ENCODE peak calls at places on chromosomes 5 and 9, in four cellular contexts. A is HEK293T, G is HepG2, O is K562. Z is an unnamed sample.

GRCh38 chr5:150904479-150905311 is at the start of gene ZNF300:
- DNase-seq in A (peak), G (peak), O (peak), Z (peak)

GRCh38 chr5:10264569-10264968 is 14.5 kb downstream of the CCT5 start:
- DNase-seq in A (no peak), G (no peak), O (no peak), Z (no peak)

GRCh38 chr5:119470851-119471451 is 18.7 kb downstream of the HSD17B4 start:
- DNase-seq in A (no peak), G (peak), O (peak), Z (no peak)

GRCh38 chr5:180111273-180111695 is 39.7 kb upstream of the RNF130 start:
- DNase-seq in A (no peak), G (no peak), O (no peak), Z (no peak)

GRCh38 chr9:129889936-129890717 is 54.9 kb downstream of the USP20 start:
- DNase-seq in A (no peak), G (no peak), O (no peak), Z (peak)

GRCh38 chr9:72551306-72551705 is 29.9 kb downstream of the TMC1 start:
- DNase-seq in A (no peak), G (no peak), O (no peak), Z (no peak)

GRCh38 chr5:112594060-112594850 is 143.4 kb upstream of the APC start:
- DNase-seq in A (no peak), G (no peak), O (no peak), Z (no peak)

GRCh38 chr9:85244856-85245255 is 496.9 kb downstream of the AGTPBP1 start:
- DNase-seq in A (no peak), G (no peak), O (no peak), Z (no peak)

GRCh38 chr5:26700759-26701384 is 337.5 kb downstream of the CDH9 start:
- DNase-seq in A (peak), G (peak), O (peak), Z (peak)

GRCh38 chr9:7858166-7858565 is 58.6 kb upstream of the DMAC1 start:
- DNase-seq in A (no peak), G (no peak), O (no peak), Z (no peak)

GRCh38 chr5:103973669-103974068 is 411.1 kb upstream of the NUDT12 start:
- DNase-seq in A (peak), G (no peak), O (peak), Z (peak)

GRCh38 chr5:135456238-135457099 is 4.3 kb upstream of the TIFAB start:
- DNase-seq in A (no peak), G (peak), O (peak), Z (peak)

GRCh38 chr5:78787763-78788162 is 139.2 kb upstream of the LHFPL2 start:
- DNase-seq in A (no peak), G (no peak), O (no peak), Z (no peak)

GRCh38 chr5:86684222-86684621 is 66.5 kb downstream of the COX7C start:
- DNase-seq in A (no peak), G (no peak), O (no peak), Z (no peak)

GRCh38 chr9:642014-642413 is 199.5 kb upstream of the DMRT1 start:
- DNase-seq in A (no peak), G (no peak), O (no peak), Z (no peak)

GRCh38 chr9:96651626-96652025 is 3.5 kb downstream of the PRXL2C start:
- DNase-seq in A (no peak), G (no peak), O (no peak), Z (no peak)

GRCh38 chr9:70257991-70258691 is 637 bp upstream of the SMC5 start:
- DNase-seq in A (peak), G (peak), O (peak), Z (peak)

GRCh38 chr5:134226441-134227192 is 744 bp upstream of the PPP2CA start:
- DNase-seq in A (no peak), G (peak), O (peak), Z (no peak)

GRCh38 chr9:14906000-14906399 is 4.2 kb downstream of the FREM1 start:
- DNase-seq in A (no peak), G (no peak), O (no peak), Z (no peak)

GRCh38 chr9:92196909-92197308 is 81.7 kb upstream of the SPTLC1 start:
- DNase-seq in A (no peak), G (peak), O (no peak), Z (no peak)

GRCh38 chr9:37617837-37618236 is 25.4 kb upstream of the TOMM5 start:
- DNase-seq in A (no peak), G (no peak), O (no peak), Z (no peak)

GRCh38 chr5:88702328-88702727 is 180.7 kb downstream of the MEF2C start:
- DNase-seq in A (no peak), G (no peak), O (no peak), Z (no peak)

GRCh38 chr9:92964607-92964975 is 17.3 kb downstream of the FGD3 start:
- DNase-seq in A (no peak), G (no peak), O (no peak), Z (no peak)

GRCh38 chr9:33437235-33437634 is 10.2 kb downstream of the AQP3 start:
- DNase-seq in A (no peak), G (no peak), O (no peak), Z (no peak)

GRCh38 chr5:6464441-6464840 is 15.8 kb downstream of the UBE2QL1 start:
- DNase-seq in A (no peak), G (no peak), O (no peak), Z (no peak)

GRCh38 chr9:22211588-22212360 is 202.7 kb upstream of the CDKN2B start:
- DNase-seq in A (no peak), G (peak), O (no peak), Z (no peak)

GRCh38 chr9:79477955-79478751 is 93.6 kb upstream of the TLE4 start:
- DNase-seq in A (peak), G (peak), O (no peak), Z (peak)

GRCh38 chr9:91421022-91421765 is 2.4 kb downstream of the NFIL3 start:
- DNase-seq in A (peak), G (peak), O (no peak), Z (peak)

GRCh38 chr9:96781552-96781951 is 3.7 kb upstream of the ZNF510 start:
- DNase-seq in A (no peak), G (no peak), O (no peak), Z (no peak)

GRCh38 chr5:171705036-171705435 is 80.6 kb upstream of the SMIM23 start:
- DNase-seq in A (no peak), G (no peak), O (no peak), Z (no peak)

GRCh38 chr5:22319798-22320197 is 533.3 kb downstream of the CDH12 start:
- DNase-seq in A (peak), G (no peak), O (no peak), Z (no peak)

GRCh38 chr5:3220638-3221288 is 374.9 kb upstream of the IRX1 start:
- DNase-seq in A (no peak), G (no peak), O (no peak), Z (no peak)

GRCh38 chr5:144778546-144778945 is 607.9 kb downstream of the KCTD16 start:
- DNase-seq in A (no peak), G (no peak), O (no peak), Z (no peak)

GRCh38 chr5:6732634-6733410 is 19.6 kb downstream of the TENT4A start:
- DNase-seq in A (no peak), G (no peak), O (no peak), Z (no peak)

GRCh38 chr9:6598249-6598725 is 47.2 kb downstream of the GLDC start:
- DNase-seq in A (no peak), G (no peak), O (no peak), Z (no peak)

GRCh38 chr9:34072410-34072809 is 23.7 kb upstream of the UBAP2 start:
- DNase-seq in A (no peak), G (no peak), O (no peak), Z (no peak)

GRCh38 chr5:41193462-41194166 is 19.7 kb downstream of the C6 start:
- DNase-seq in A (no peak), G (peak), O (no peak), Z (no peak)

GRCh38 chr9:15211160-15211993 is 95.6 kb downstream of the TTC39B start:
- DNase-seq in A (peak), G (peak), O (peak), Z (peak)

GRCh38 chr5:67166886-67167285 is 29.7 kb downstream of the CD180 start:
- DNase-seq in A (no peak), G (no peak), O (no peak), Z (peak)

GRCh38 chr9:128634651-128635262 is 21.9 kb downstream of the DYNC2I2 start:
- DNase-seq in A (no peak), G (no peak), O (no peak), Z (no peak)
- TF ChIP-seq ELF4 in A (no peak), G (no peak), O (no peak), Z (no peak)

DNA sequence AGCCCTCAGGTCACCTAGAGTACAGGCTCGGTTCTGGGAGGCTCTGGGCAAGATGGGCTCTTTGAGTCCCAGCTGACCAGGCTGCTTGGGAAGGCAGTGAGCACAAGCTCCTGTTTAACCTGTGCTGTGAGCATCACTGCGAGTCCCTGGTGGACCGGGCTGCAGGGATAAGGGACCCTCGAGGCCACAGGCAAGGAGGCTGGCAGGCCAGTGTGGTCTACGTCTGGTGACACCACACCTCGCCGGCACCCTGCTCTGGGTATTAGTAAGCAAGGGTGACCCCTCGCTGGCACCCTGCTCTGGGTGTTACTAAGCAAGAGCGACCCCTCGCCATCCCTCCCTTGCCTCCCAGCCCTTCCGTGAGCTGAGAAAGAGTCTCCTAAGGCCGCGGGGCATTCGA is 125.9 kb upstream of the FOXD4L5 start:
- DNase-seq in A (no peak), G (no peak), O (no peak), Z (no peak)
- TF ChIP-seq ELF4 in A (no peak), G (no peak), O (no peak), Z (no peak)

DNA sequence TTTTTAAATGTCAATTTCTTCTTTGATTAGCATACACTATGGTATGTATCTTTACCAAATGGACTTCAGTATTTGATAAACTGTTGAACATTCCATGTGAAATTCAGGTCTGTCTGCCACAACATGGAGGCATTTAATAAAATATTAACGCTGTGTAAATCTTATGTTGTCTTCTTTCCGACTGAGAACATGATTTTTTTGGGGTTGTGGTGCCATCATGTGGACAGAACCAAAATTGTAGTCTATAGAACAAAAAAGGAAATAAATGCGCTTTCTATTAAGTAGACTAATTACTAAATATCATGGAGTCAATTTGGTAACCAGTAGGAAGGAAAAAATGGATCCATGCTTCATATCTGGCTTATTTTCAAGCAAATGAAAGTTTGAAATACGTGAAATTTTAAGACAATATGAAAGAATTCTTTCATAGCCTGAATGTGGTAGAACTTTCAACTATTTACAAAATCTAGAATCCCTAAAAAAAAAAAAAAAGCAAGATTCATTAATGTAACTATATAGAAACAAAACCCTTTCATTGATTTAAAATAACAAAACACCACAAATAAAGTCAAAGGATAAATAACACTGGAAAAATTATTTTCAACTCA is 2.8 kb upstream of the PLK2 start:
- DNase-seq in A (peak), G (peak), O (peak), Z (no peak)
- TF ChIP-seq ELF4 in A (no peak), G (no peak), O (no peak), Z (no peak)

DNA sequence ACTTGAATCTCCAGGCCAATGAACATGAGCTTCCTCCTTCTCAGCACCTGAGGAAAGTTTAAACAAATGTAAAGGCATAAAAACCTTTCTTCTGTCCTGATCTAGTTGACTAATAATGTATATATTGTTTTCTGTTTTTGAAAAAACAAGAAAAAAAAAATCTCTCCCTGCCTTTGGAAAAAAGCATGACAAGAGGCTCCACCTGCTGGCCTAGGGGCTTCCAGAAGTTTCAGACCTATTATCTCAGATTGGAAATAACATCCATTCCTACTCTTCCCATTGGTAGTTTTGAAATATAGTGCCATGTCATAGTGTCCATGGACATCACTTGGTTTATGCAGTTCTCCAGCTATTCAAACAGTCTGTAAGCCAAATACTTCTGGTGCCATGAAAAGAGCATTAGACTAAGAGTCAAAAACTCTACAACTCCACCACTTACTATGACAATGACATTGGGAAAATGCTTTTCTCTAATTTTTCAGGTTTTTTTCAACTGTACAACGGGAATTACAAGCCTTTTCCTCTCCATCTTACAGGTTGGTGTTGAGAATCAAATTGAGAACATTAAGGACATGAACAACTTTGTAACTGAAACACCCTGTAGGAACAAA is 409.6 kb upstream of the MPDZ start:
- DNase-seq in A (no peak), G (no peak), O (peak), Z (peak)
- TF ChIP-seq ELF4 in A (no peak), G (no peak), O (no peak), Z (no peak)

GRCh38 chr5:169631360-169631759 is 5.7 kb upstream of the DOCK2 start:
- DNase-seq in A (no peak), G (no peak), O (no peak), Z (no peak)

GRCh38 chr5:169626779-169627178 is 10.3 kb upstream of the DOCK2 start:
- DNase-seq in A (no peak), G (no peak), O (no peak), Z (no peak)

GRCh38 chr5:169627551-169627950 is 9.5 kb upstream of the DOCK2 start:
- DNase-seq in A (no peak), G (no peak), O (no peak), Z (no peak)

GRCh38 chr5:169629847-169630548 is 7.1 kb upstream of the DOCK2 start:
- DNase-seq in A (no peak), G (peak), O (no peak), Z (no peak)

DNA sequence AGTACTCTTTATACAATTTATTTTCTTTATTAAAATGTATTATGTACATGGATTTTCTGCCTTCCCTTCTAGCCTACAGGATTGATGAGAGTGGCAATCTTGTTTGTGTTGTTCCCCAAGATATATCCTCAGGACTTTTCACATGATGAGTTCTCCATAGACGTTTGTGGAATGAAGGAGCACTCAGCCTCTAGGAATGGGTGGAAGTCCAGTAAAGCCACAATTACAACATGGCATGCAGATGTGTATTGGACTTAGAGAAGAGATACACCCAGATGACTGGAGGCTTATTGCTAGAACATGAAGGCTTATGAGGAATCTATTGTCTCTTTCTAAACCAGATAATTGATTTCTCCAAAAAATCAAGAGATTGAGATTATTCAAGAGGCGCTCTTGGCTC is 8.2 kb upstream of the DOCK2 start:
- DNase-seq in A (no peak), G (no peak), O (no peak), Z (no peak)
- TF ChIP-seq ELF4 in A (no peak), G (no peak), O (no peak), Z (no peak)

GRCh38 chr9:120032639-120033038 is 547.3 kb downstream of the CDK5RAP2 start:
- DNase-seq in A (peak), G (no peak), O (peak), Z (peak)
- TF ChIP-seq ELF4 in A (no peak), G (no peak), O (no peak), Z (no peak)